ENCODE peak calls at places on chromosome 20, in seven cellular contexts. One of them, this sample, is unnamed.
A peak's percentile ranks its signal among the peaks of the same experiment; 100 is the strongest.

GRCh38 chr20:61588356-61589054 is 336.4 kb downstream of the CDH4 start:
- DNase-seq in NCI-H2081: no peak
- DNase-seq in activated naive CD4-positive, alpha-beta T cell: no peak
- DNase-seq in body of pancreas: no peak
- DNase-seq in right cardiac atrium: no peak
- DNase-seq in HFFc6: peak; percentile 52
- DNase-seq in CD4-positive, alpha-beta T cell: no peak
- DNase-seq in this sample: no peak

GRCh38 chr20:50055524-50056083 is 57.3 kb downstream of the UBE2V1 start:
- DNase-seq in body of pancreas: no peak
- DNase-seq in activated naive CD4-positive, alpha-beta T cell: no peak
- DNase-seq in NCI-H2081: no peak
- DNase-seq in HFFc6: no peak
- DNase-seq in right cardiac atrium: no peak
- DNase-seq in CD4-positive, alpha-beta T cell: no peak
- DNase-seq in this sample: no peak

GRCh38 chr20:4325548-4326187 is 310.3 kb upstream of the RNF24 start:
- DNase-seq in right cardiac atrium: peak; percentile 54
- DNase-seq in HFFc6: no peak
- DNase-seq in activated naive CD4-positive, alpha-beta T cell: no peak
- DNase-seq in NCI-H2081: no peak
- DNase-seq in body of pancreas: no peak
- DNase-seq in CD4-positive, alpha-beta T cell: no peak
- DNase-seq in this sample: no peak

GRCh38 chr20:58021481-58021880 is 207.0 kb downstream of the ANKRD60 start:
- DNase-seq in NCI-H2081: no peak
- DNase-seq in activated naive CD4-positive, alpha-beta T cell: no peak
- DNase-seq in right cardiac atrium: peak; percentile 81
- DNase-seq in body of pancreas: no peak
- DNase-seq in CD4-positive, alpha-beta T cell: no peak
- DNase-seq in HFFc6: no peak
- DNase-seq in this sample: peak; percentile 76

GRCh38 chr20:9978395-9979004 is 56.3 kb upstream of the ANKEF1 start:
- DNase-seq in NCI-H2081: peak; percentile 79
- DNase-seq in body of pancreas: peak; percentile 57
- DNase-seq in right cardiac atrium: peak; percentile 7
- DNase-seq in activated naive CD4-positive, alpha-beta T cell: no peak
- DNase-seq in HFFc6: peak; percentile 84
- DNase-seq in CD4-positive, alpha-beta T cell: peak; percentile 10
- DNase-seq in this sample: no peak

GRCh38 chr20:54549523-54550326 is 74.3 kb downstream of the DOK5 start:
- DNase-seq in body of pancreas: no peak
- DNase-seq in CD4-positive, alpha-beta T cell: no peak
- DNase-seq in HFFc6: no peak
- DNase-seq in activated naive CD4-positive, alpha-beta T cell: no peak
- DNase-seq in right cardiac atrium: no peak
- DNase-seq in NCI-H2081: no peak
- DNase-seq in this sample: no peak

GRCh38 chr20:23156170-23156841 is 70.2 kb upstream of the CD93 start:
- DNase-seq in HFFc6: peak; percentile 71
- DNase-seq in right cardiac atrium: peak; percentile 68
- DNase-seq in body of pancreas: no peak
- DNase-seq in activated naive CD4-positive, alpha-beta T cell: no peak
- DNase-seq in NCI-H2081: no peak
- DNase-seq in CD4-positive, alpha-beta T cell: no peak
- DNase-seq in this sample: peak; percentile 69

GRCh38 chr20:56445540-56445939 is 22.9 kb upstream of the RTF2 start:
- DNase-seq in right cardiac atrium: no peak
- DNase-seq in activated naive CD4-positive, alpha-beta T cell: no peak
- DNase-seq in HFFc6: no peak
- DNase-seq in NCI-H2081: no peak
- DNase-seq in CD4-positive, alpha-beta T cell: no peak
- DNase-seq in body of pancreas: no peak
- DNase-seq in this sample: no peak

GRCh38 chr20:44850883-44851282 is 34.6 kb upstream of the YWHAB start:
- DNase-seq in HFFc6: no peak
- DNase-seq in NCI-H2081: no peak
- DNase-seq in CD4-positive, alpha-beta T cell: no peak
- DNase-seq in activated naive CD4-positive, alpha-beta T cell: no peak
- DNase-seq in right cardiac atrium: no peak
- DNase-seq in body of pancreas: no peak
- DNase-seq in this sample: no peak

GRCh38 chr20:38724603-38725457 is 544 bp downstream of the SLC32A1 start:
- DNase-seq in HFFc6: no peak
- DNase-seq in right cardiac atrium: no peak
- DNase-seq in body of pancreas: no peak
- DNase-seq in activated naive CD4-positive, alpha-beta T cell: no peak
- DNase-seq in NCI-H2081: no peak
- DNase-seq in CD4-positive, alpha-beta T cell: no peak
- DNase-seq in this sample: no peak

GRCh38 chr20:49228676-49229075 is 9.5 kb downstream of the DDX27 start:
- DNase-seq in body of pancreas: no peak
- DNase-seq in activated naive CD4-positive, alpha-beta T cell: no peak
- DNase-seq in HFFc6: no peak
- DNase-seq in CD4-positive, alpha-beta T cell: no peak
- DNase-seq in right cardiac atrium: no peak
- DNase-seq in NCI-H2081: no peak
- DNase-seq in this sample: no peak

GRCh38 chr20:50379049-50379990 is 130.9 kb upstream of the PTPN1 start:
- DNase-seq in CD4-positive, alpha-beta T cell: no peak
- DNase-seq in body of pancreas: peak; percentile 96
- DNase-seq in NCI-H2081: no peak
- DNase-seq in HFFc6: peak; percentile 83
- DNase-seq in activated naive CD4-positive, alpha-beta T cell: no peak
- DNase-seq in right cardiac atrium: peak; percentile 97
- DNase-seq in this sample: peak; percentile 98

GRCh38 chr20:58981564-58982364 is 708 bp downstream of the NELFCD start:
- DNase-seq in CD4-positive, alpha-beta T cell: no peak
- DNase-seq in activated naive CD4-positive, alpha-beta T cell: no peak
- DNase-seq in NCI-H2081: no peak
- DNase-seq in body of pancreas: no peak
- DNase-seq in HFFc6: peak; percentile 22
- DNase-seq in right cardiac atrium: peak; percentile 58
- DNase-seq in this sample: no peak

GRCh38 chr20:50331469-50332251 is 141.0 kb downstream of the CEBPB start:
- DNase-seq in body of pancreas: peak; percentile 78
- DNase-seq in HFFc6: no peak
- DNase-seq in activated naive CD4-positive, alpha-beta T cell: no peak
- DNase-seq in NCI-H2081: no peak
- DNase-seq in right cardiac atrium: no peak
- DNase-seq in CD4-positive, alpha-beta T cell: no peak
- DNase-seq in this sample: no peak

GRCh38 chr20:49982346-49983122 is at the start of gene SNAI1:
- DNase-seq in NCI-H2081: peak; percentile 90
- DNase-seq in body of pancreas: peak; percentile 86
- DNase-seq in HFFc6: peak; percentile 71
- DNase-seq in CD4-positive, alpha-beta T cell: peak; percentile 75
- DNase-seq in activated naive CD4-positive, alpha-beta T cell: peak; percentile 48
- DNase-seq in right cardiac atrium: peak; percentile 92
- DNase-seq in this sample: peak; percentile 79

GRCh38 chr20:3839328-3839727 is 7.3 kb upstream of the MAVS start:
- DNase-seq in CD4-positive, alpha-beta T cell: no peak
- DNase-seq in activated naive CD4-positive, alpha-beta T cell: no peak
- DNase-seq in HFFc6: no peak
- DNase-seq in NCI-H2081: no peak
- DNase-seq in right cardiac atrium: no peak
- DNase-seq in body of pancreas: no peak
- DNase-seq in this sample: no peak

GRCh38 chr20:53750827-53751393 is 157.3 kb upstream of the ZNF217 start:
- DNase-seq in body of pancreas: no peak
- DNase-seq in right cardiac atrium: no peak
- DNase-seq in HFFc6: peak; percentile 94
- DNase-seq in CD4-positive, alpha-beta T cell: no peak
- DNase-seq in NCI-H2081: no peak
- DNase-seq in activated naive CD4-positive, alpha-beta T cell: no peak
- DNase-seq in this sample: no peak

GRCh38 chr20:48523191-48523757 is 304.5 kb downstream of the PREX1 start:
- DNase-seq in NCI-H2081: no peak
- DNase-seq in CD4-positive, alpha-beta T cell: no peak
- DNase-seq in activated naive CD4-positive, alpha-beta T cell: no peak
- DNase-seq in HFFc6: peak; percentile 37
- DNase-seq in body of pancreas: no peak
- DNase-seq in right cardiac atrium: no peak
- DNase-seq in this sample: no peak

GRCh38 chr20:9112541-9113515 is 43.9 kb downstream of the PLCB4 start:
- DNase-seq in activated naive CD4-positive, alpha-beta T cell: no peak
- DNase-seq in CD4-positive, alpha-beta T cell: no peak
- DNase-seq in HFFc6: peak; percentile 46
- DNase-seq in right cardiac atrium: peak; percentile 64
- DNase-seq in body of pancreas: peak; percentile 15
- DNase-seq in NCI-H2081: no peak
- DNase-seq in this sample: no peak

GRCh38 chr20:15240801-15241200 is 903.4 kb upstream of the FLRT3 start:
- DNase-seq in HFFc6: no peak
- DNase-seq in CD4-positive, alpha-beta T cell: no peak
- DNase-seq in right cardiac atrium: no peak
- DNase-seq in body of pancreas: no peak
- DNase-seq in activated naive CD4-positive, alpha-beta T cell: no peak
- DNase-seq in NCI-H2081: no peak
- DNase-seq in this sample: no peak

GRCh38 chr20:18252597-18253451 is 35.5 kb upstream of the ZNF133 start:
- DNase-seq in CD4-positive, alpha-beta T cell: no peak
- DNase-seq in body of pancreas: no peak
- DNase-seq in NCI-H2081: no peak
- DNase-seq in right cardiac atrium: no peak
- DNase-seq in HFFc6: no peak
- DNase-seq in activated naive CD4-positive, alpha-beta T cell: no peak
- DNase-seq in this sample: no peak

GRCh38 chr20:33629979-33630378 is 32.1 kb upstream of the C20orf144 start:
- DNase-seq in body of pancreas: no peak
- DNase-seq in HFFc6: no peak
- DNase-seq in activated naive CD4-positive, alpha-beta T cell: no peak
- DNase-seq in CD4-positive, alpha-beta T cell: no peak
- DNase-seq in NCI-H2081: no peak
- DNase-seq in right cardiac atrium: no peak
- DNase-seq in this sample: no peak

GRCh38 chr20:18780731-18781130 is 32.9 kb upstream of the SCP2D1 start:
- DNase-seq in NCI-H2081: no peak
- DNase-seq in CD4-positive, alpha-beta T cell: no peak
- DNase-seq in activated naive CD4-positive, alpha-beta T cell: no peak
- DNase-seq in HFFc6: no peak
- DNase-seq in body of pancreas: no peak
- DNase-seq in right cardiac atrium: no peak
- DNase-seq in this sample: no peak

GRCh38 chr20:23246682-23247664 is 103.6 kb upstream of the NXT1 start:
- DNase-seq in HFFc6: no peak
- DNase-seq in right cardiac atrium: peak; percentile 82
- DNase-seq in activated naive CD4-positive, alpha-beta T cell: no peak
- DNase-seq in NCI-H2081: no peak
- DNase-seq in CD4-positive, alpha-beta T cell: no peak
- DNase-seq in body of pancreas: peak; percentile 22
- DNase-seq in this sample: peak; percentile 35

GRCh38 chr20:15496501-15497039 is 1076.7 kb downstream of the KIF16B start:
- DNase-seq in right cardiac atrium: no peak
- DNase-seq in CD4-positive, alpha-beta T cell: no peak
- DNase-seq in NCI-H2081: no peak
- DNase-seq in activated naive CD4-positive, alpha-beta T cell: no peak
- DNase-seq in HFFc6: no peak
- DNase-seq in body of pancreas: no peak
- DNase-seq in this sample: no peak

GRCh38 chr20:63769891-63770474 is 30.4 kb downstream of the SLC2A4RG start:
- DNase-seq in body of pancreas: no peak
- DNase-seq in CD4-positive, alpha-beta T cell: no peak
- DNase-seq in right cardiac atrium: no peak
- DNase-seq in activated naive CD4-positive, alpha-beta T cell: no peak
- DNase-seq in NCI-H2081: no peak
- DNase-seq in HFFc6: no peak
- DNase-seq in this sample: no peak

GRCh38 chr20:24470031-24470781 is 777 bp downstream of the SYNDIG1 start:
- DNase-seq in CD4-positive, alpha-beta T cell: no peak
- DNase-seq in body of pancreas: no peak
- DNase-seq in NCI-H2081: no peak
- DNase-seq in activated naive CD4-positive, alpha-beta T cell: no peak
- DNase-seq in right cardiac atrium: no peak
- DNase-seq in HFFc6: no peak
- DNase-seq in this sample: no peak

GRCh38 chr20:63855363-63856110 is 5.8 kb upstream of the ABHD16B start:
- DNase-seq in body of pancreas: no peak
- DNase-seq in CD4-positive, alpha-beta T cell: no peak
- DNase-seq in NCI-H2081: no peak
- DNase-seq in activated naive CD4-positive, alpha-beta T cell: no peak
- DNase-seq in HFFc6: no peak
- DNase-seq in right cardiac atrium: no peak
- DNase-seq in this sample: no peak

GRCh38 chr20:16295534-16295933 is 277.7 kb downstream of the KIF16B start:
- DNase-seq in CD4-positive, alpha-beta T cell: no peak
- DNase-seq in right cardiac atrium: no peak
- DNase-seq in NCI-H2081: no peak
- DNase-seq in HFFc6: no peak
- DNase-seq in body of pancreas: no peak
- DNase-seq in activated naive CD4-positive, alpha-beta T cell: no peak
- DNase-seq in this sample: no peak

GRCh38 chr20:57450419-57450818 is 59.2 kb downstream of the RBM38 start:
- DNase-seq in right cardiac atrium: peak; percentile 79
- DNase-seq in activated naive CD4-positive, alpha-beta T cell: no peak
- DNase-seq in NCI-H2081: no peak
- DNase-seq in body of pancreas: no peak
- DNase-seq in CD4-positive, alpha-beta T cell: no peak
- DNase-seq in HFFc6: no peak
- DNase-seq in this sample: peak; percentile 41

GRCh38 chr20:63574829-63575720 is 1.0 kb upstream of the HELZ2 start:
- DNase-seq in HFFc6: no peak
- DNase-seq in NCI-H2081: no peak
- DNase-seq in body of pancreas: no peak
- DNase-seq in activated naive CD4-positive, alpha-beta T cell: no peak
- DNase-seq in right cardiac atrium: peak; percentile 60
- DNase-seq in CD4-positive, alpha-beta T cell: no peak
- DNase-seq in this sample: no peak